ENCODE peak calls at places on chromosomes 5 and 9, in six cellular contexts. O is activated T-helper 1 cell treated with anti-CD3 and anti-CD28 coated beads, Interleukin-2, amount 50 U/mL, for 16 hours; L is posterior vena cava; J is NCI-H524 treated with DMSO at 0.1 percent for 48 hours; R is osteocyte; Z is GOT3. N is an unnamed sample.

GRCh38 chr9:34121996-34122395 is 4.5 kb downstream of the DCAF12 start:
- DNase-seq in L (no peak), Z (no peak), R (no peak), J (no peak), O (no peak), N (no peak)

GRCh38 chr9:137026384-137026783 is 1.7 kb downstream of the ABCA2 start:
- DNase-seq in L (no peak), J (no peak), R (no peak), Z (no peak), O (no peak), N (no peak)

GRCh38 chr5:147321569-147321968 is 86.7 kb downstream of the STK32A start:
- DNase-seq in R (no peak), Z (no peak), O (no peak), L (no peak), J (peak), N (no peak)

GRCh38 chr5:132425009-132425937 is 55.8 kb downstream of the SLC22A5 start:
- DNase-seq in J (no peak), O (peak), R (no peak), L (no peak), Z (no peak), N (peak)

GRCh38 chr9:129333961-129334743 is 156.1 kb upstream of the IER5L start:
- DNase-seq in L (peak), J (no peak), O (no peak), Z (no peak), R (peak), N (no peak)

GRCh38 chr9:311837-312236 is 97.2 kb downstream of the DOCK8 start:
- DNase-seq in R (no peak), L (no peak), O (no peak), Z (no peak), J (no peak), N (no peak)

GRCh38 chr9:105993051-105993854 is 298.9 kb downstream of the TMEM38B start:
- DNase-seq in R (no peak), Z (no peak), O (no peak), J (peak), L (no peak), N (no peak)

GRCh38 chr5:82601085-82601484 is 322.9 kb upstream of the RPS23 start:
- DNase-seq in Z (no peak), R (no peak), L (no peak), J (no peak), O (no peak), N (no peak)

GRCh38 chr5:91403404-91403803 is 20.3 kb upstream of the ARRDC3 start:
- DNase-seq in Z (no peak), R (no peak), L (no peak), O (no peak), J (no peak), N (no peak)

GRCh38 chr5:151745071-151745705 is 13.2 kb downstream of the ATOX1 start:
- DNase-seq in R (no peak), L (no peak), O (no peak), Z (peak), J (no peak), N (no peak)

GRCh38 chr5:1507961-1508678 is 15.6 kb downstream of the LPCAT1 start:
- DNase-seq in Z (no peak), L (peak), J (no peak), O (no peak), R (no peak), N (no peak)

GRCh38 chr5:55850839-55851674 is at the start of gene IL31RA:
- DNase-seq in L (no peak), R (no peak), J (no peak), O (no peak), Z (no peak), N (no peak)

GRCh38 chr9:98594551-98595160 is 114.1 kb downstream of the GABBR2 start:
- DNase-seq in Z (no peak), L (no peak), O (no peak), J (no peak), R (no peak), N (no peak)

GRCh38 chr5:27158775-27159174 is 120.4 kb upstream of the CDH9 start:
- DNase-seq in O (no peak), L (no peak), R (no peak), J (no peak), Z (no peak), N (no peak)

GRCh38 chr9:18297532-18297872 is 176.5 kb upstream of the ADAMTSL1 start:
- DNase-seq in O (no peak), L (no peak), J (no peak), R (no peak), Z (no peak), N (peak)

GRCh38 chr9:86549434-86549833 is 195.2 kb upstream of the TUT7 start:
- DNase-seq in O (no peak), L (no peak), J (no peak), Z (no peak), R (no peak), N (no peak)

GRCh38 chr5:90434116-90434714 is 24.7 kb upstream of the CETN3 start:
- DNase-seq in Z (no peak), R (no peak), J (no peak), O (peak), L (no peak), N (peak)

GRCh38 chr5:7391688-7392400 is 4.1 kb upstream of the ADCY2 start:
- DNase-seq in L (no peak), O (no peak), R (no peak), J (no peak), Z (no peak), N (no peak)

GRCh38 chr5:159332800-159333563 is 2.7 kb upstream of the IL12B start:
- DNase-seq in J (no peak), Z (no peak), R (no peak), O (no peak), L (no peak), N (peak)

GRCh38 chr9:135047026-135047350 is 40.5 kb upstream of the OLFM1 start:
- DNase-seq in J (no peak), L (peak), O (no peak), R (no peak), Z (no peak), N (no peak)

GRCh38 chr5:63164339-63164738 is 585.7 kb downstream of the LRRC70 start:
- DNase-seq in L (no peak), Z (no peak), R (no peak), O (no peak), J (no peak), N (no peak)

GRCh38 chr9:72557549-72557948 is 36.1 kb downstream of the TMC1 start:
- DNase-seq in R (no peak), L (no peak), Z (no peak), O (peak), J (no peak), N (no peak)

GRCh38 chr5:126460977-126461376 is 37.8 kb downstream of the GRAMD2B start:
- DNase-seq in J (no peak), L (no peak), O (no peak), R (no peak), Z (no peak), N (no peak)

GRCh38 chr5:177443144-177443983 is 3.2 kb upstream of the PRR7 start:
- DNase-seq in R (no peak), L (peak), J (no peak), O (no peak), Z (no peak), N (no peak)

GRCh38 chr9:88818495-88819201 is 172.6 kb upstream of the S1PR3 start:
- DNase-seq in L (no peak), R (no peak), Z (no peak), O (no peak), J (no peak), N (no peak)

GRCh38 chr9:126389958-126390357 is 63.3 kb downstream of the MVB12B start:
- DNase-seq in L (no peak), O (no peak), Z (no peak), R (no peak), J (no peak), N (no peak)

GRCh38 chr9:91131433-91131839 is 230.3 kb downstream of the AUH start:
- DNase-seq in Z (no peak), O (peak), L (no peak), J (no peak), R (no peak), N (no peak)

GRCh38 chr5:131379071-131379538 is 115.3 kb downstream of the CDC42SE2 start:
- DNase-seq in J (no peak), Z (no peak), L (no peak), O (no peak), R (no peak), N (peak)

GRCh38 chr5:141716009-141716408 is 34.0 kb upstream of the ARAP3 start:
- DNase-seq in L (no peak), O (no peak), J (no peak), R (no peak), Z (no peak), N (no peak)

GRCh38 chr9:87614402-87614801 is 111.5 kb upstream of the CTSL start:
- DNase-seq in J (no peak), O (no peak), Z (no peak), L (no peak), R (no peak), N (no peak)

GRCh38 chr9:96048954-96049831 is 173.7 kb downstream of the ERCC6L2 start:
- DNase-seq in R (no peak), Z (no peak), J (no peak), O (no peak), L (peak), N (no peak)